ENCODE peak calls at places on chromosomes 4 and X, in seven cellular contexts. M is amniotic epithelial cell, L is HEK293T, Q is GM23248, G is gastrocnemius medialis, Y is T-helper 2 cell, W is myocyte. F is an unnamed sample.

GRCh38 chr4:10320130-10320529 is 137.1 kb downstream of the ZNF518B start:
- DNase-seq in Q (no peak), L (no peak), M (no peak), W (no peak), Y (no peak), G (no peak), F (no peak)

GRCh38 chr4:138869631-138870030 is 145.9 kb upstream of the NOCT start:
- DNase-seq in Q (no peak), G (no peak), Y (no peak), L (no peak), M (no peak), W (no peak), F (no peak)

GRCh38 chrX:48487362-48487785 is 11.4 kb downstream of the FTSJ1 start:
- DNase-seq in M (peak; percentile 92), L (no peak), Y (no peak), G (no peak), Q (peak; percentile 85), W (peak; percentile 97), F (no peak)

GRCh38 chr4:121451310-121451709 is 70.5 kb upstream of the QRFPR start:
- DNase-seq in L (no peak), W (no peak), M (no peak), Y (no peak), Q (no peak), G (no peak), F (no peak)

GRCh38 chrX:86348669-86349068 is 200.4 kb downstream of the DACH2 start:
- DNase-seq in Y (no peak), M (no peak), G (no peak), Q (no peak), W (no peak), L (no peak), F (no peak)

GRCh38 chrX:135327299-135327698 is 18.0 kb downstream of the ETDC start:
- DNase-seq in W (peak; percentile 70), Q (peak; percentile 85), Y (no peak), L (no peak), G (no peak), M (peak; percentile 83), F (no peak)

GRCh38 chrX:119410027-119410819 is 11.1 kb downstream of the SLC25A43 start:
- DNase-seq in L (no peak), G (peak; percentile 60), Y (no peak), Q (peak; percentile 94), M (peak; percentile 91), W (peak; percentile 83), F (peak; percentile 60)

GRCh38 chrX:46381630-46382029 is 163.6 kb downstream of the ZNF674 start:
- DNase-seq in Y (peak; percentile 53), Q (peak; percentile 35), W (peak; percentile 41), G (no peak), L (peak; percentile 14), M (peak; percentile 12), F (no peak)

GRCh38 chr4:84319124-84319523 is 180.0 kb downstream of the NKX6-1 start:
- DNase-seq in W (peak; percentile 5), G (peak; percentile 17), Q (peak; percentile 55), L (no peak), M (peak; percentile 16), Y (no peak), F (no peak)

GRCh38 chr4:151484396-151485102 is 75.6 kb downstream of the FHIP1A start:
- DNase-seq in W (peak; percentile 95), M (peak; percentile 88), G (no peak), Y (no peak), L (no peak), Q (peak; percentile 88), F (no peak)

GRCh38 chrX:140346711-140347110 is 158.2 kb downstream of the SOX3 start:
- DNase-seq in G (no peak), Q (peak; percentile 17), M (peak; percentile 0), W (peak; percentile 1), L (no peak), Y (no peak), F (no peak)

GRCh38 chr4:185119927-185120630 is 23.0 kb upstream of the SLC25A4 start:
- DNase-seq in W (peak; percentile 65), G (no peak), Q (no peak), Y (no peak), L (no peak), M (no peak), F (no peak)

GRCh38 chrX:68177542-68177941 is 255.8 kb downstream of the OPHN1 start:
- DNase-seq in G (peak; percentile 14), Y (no peak), W (peak; percentile 45), Q (peak; percentile 33), M (peak; percentile 65), L (no peak), F (no peak)

GRCh38 chrX:133979641-133980230 is 5.7 kb downstream of the GPC3 start:
- DNase-seq in G (no peak), M (no peak), Q (no peak), Y (no peak), W (no peak), L (no peak), F (no peak)

GRCh38 chr4:175947117-175947722 is 118.4 kb upstream of the WDR17 start:
- DNase-seq in Y (peak; percentile 24), G (no peak), M (peak; percentile 22), L (no peak), Q (peak; percentile 47), W (peak; percentile 64), F (no peak)

GRCh38 chrX:1925053-1925481 is 310.2 kb downstream of the ASMT start:
- DNase-seq in M (no peak), Q (no peak), G (no peak), L (no peak), Y (no peak), W (no peak), F (no peak)

GRCh38 chrX:20135956-20136355 is 5.7 kb downstream of the EIF1AX start:
- DNase-seq in W (no peak), Q (no peak), L (no peak), G (no peak), Y (no peak), M (no peak), F (no peak)

GRCh38 chr4:4461850-4462249 is 74.9 kb downstream of the NSG1 start:
- DNase-seq in L (no peak), G (no peak), W (no peak), M (no peak), Y (peak; percentile 67), Q (no peak), F (no peak)

GRCh38 chr4:19961092-19961491 is 290.6 kb upstream of the SLIT2 start:
- DNase-seq in Q (peak; percentile 58), G (no peak), Y (no peak), M (peak; percentile 80), W (no peak), L (no peak), F (no peak)

GRCh38 chr4:186771624-186772023 is 48.0 kb upstream of the FAT1 start:
- DNase-seq in G (no peak), Q (peak; percentile 24), W (no peak), M (peak; percentile 39), Y (no peak), L (no peak), F (no peak)

GRCh38 chr4:108903464-108904221 is 140.8 kb upstream of the ETNPPL start:
- DNase-seq in L (no peak), Q (no peak), W (no peak), G (no peak), M (no peak), Y (no peak), F (no peak)

GRCh38 chr4:116598155-116598979 is 487.0 kb downstream of the TRAM1L1 start:
- DNase-seq in Q (no peak), M (no peak), Y (no peak), W (no peak), L (no peak), G (no peak), F (no peak)

GRCh38 chrX:2559124-2559523 is 58.3 kb upstream of the DHRSX start:
- DNase-seq in L (no peak), Y (no peak), Q (peak; percentile 63), G (no peak), M (no peak), W (no peak), F (no peak)

GRCh38 chr4:38905657-38906398 is 38.2 kb downstream of the FAM114A1 start:
- DNase-seq in M (no peak), L (no peak), W (no peak), Y (no peak), G (no peak), Q (no peak), F (no peak)

GRCh38 chr4:74161676-74162450 is 3.9 kb downstream of the MTHFD2L start:
- DNase-seq in G (no peak), Q (peak; percentile 5), W (peak; percentile 47), L (no peak), M (peak; percentile 6), Y (no peak), F (no peak)

GRCh38 chr4:41428205-41428940 is 109.6 kb upstream of the LIMCH1 start:
- DNase-seq in Y (no peak), W (no peak), G (no peak), L (no peak), Q (no peak), M (no peak), F (no peak)

GRCh38 chr4:86223472-86223871 is 136.4 kb downstream of the MAPK10 start:
- DNase-seq in G (no peak), Q (peak; percentile 67), L (peak; percentile 54), Y (peak; percentile 8), M (peak; percentile 58), W (peak; percentile 37), F (no peak)

GRCh38 chr4:122661661-122662160 is 40.8 kb upstream of the IL21 start:
- DNase-seq in L (no peak), M (peak; percentile 43), G (no peak), Q (peak; percentile 26), Y (no peak), W (no peak), F (no peak)

GRCh38 chrX:131812847-131813825 is 210.0 kb upstream of the STK26 start:
- DNase-seq in M (peak; percentile 27), Y (peak; percentile 82), Q (peak; percentile 18), G (no peak), W (no peak), L (peak; percentile 59), F (peak; percentile 85)

GRCh38 chr4:7885216-7886134 is 54.2 kb downstream of the AFAP1 start:
- DNase-seq in Y (no peak), W (no peak), L (no peak), G (no peak), Q (no peak), M (no peak), F (no peak)

GRCh38 chrX:9438950-9439494 is 25.8 kb upstream of the TBL1X start:
- DNase-seq in W (peak; percentile 30), G (peak; percentile 21), Q (peak; percentile 23), M (peak; percentile 83), Y (no peak), L (no peak), F (no peak)

GRCh38 chr4:26342328-26343040 is 21.7 kb downstream of the RBPJ start:
- DNase-seq in G (no peak), Q (peak; percentile 91), Y (no peak), L (peak; percentile 18), W (peak; percentile 87), M (peak; percentile 95), F (no peak)

GRCh38 chr4:22614114-22614513 is 78.6 kb upstream of the GBA3 start:
- DNase-seq in Q (no peak), M (no peak), W (no peak), Y (no peak), L (no peak), G (no peak), F (no peak)

GRCh38 chrX:120517936-120518335 is 42.8 kb downstream of the CUL4B start:
- DNase-seq in Q (peak; percentile 57), G (no peak), M (peak; percentile 48), Y (no peak), L (no peak), W (no peak), F (no peak)

F was measured in right atrium auricular region.